ENCODE peak calls at places on chromosome 6, in four cellular contexts. H is RWPE1, I is nephron progenitor cell, W is colonic mucosa. X is an unnamed sample.

GRCh38 chr6:5843078-5843477 is 163.6 kb downstream of the NRN1 start:
- DNase-seq in H (no peak), I (no peak), W (no peak), X (no peak)

GRCh38 chr6:28225056-28225834 is at the start of gene ZSCAN9:
- DNase-seq in H (peak), I (peak), W (peak), X (peak)

GRCh38 chr6:21885532-21886089 is 292.1 kb downstream of the SOX4 start:
- DNase-seq in H (peak), I (peak), W (peak), X (peak)

GRCh38 chr6:33453361-33454008 is 891 bp upstream of the ZBTB9 start:
- DNase-seq in H (no peak), I (no peak), W (no peak), X (no peak)

GRCh38 chr6:9250852-9251251 is 815.5 kb upstream of the SLC35B3 start:
- DNase-seq in H (peak), I (peak), W (peak), X (no peak)

GRCh38 chr6:84625510-84625909 is 138.9 kb downstream of the TBX18 start:
- DNase-seq in H (no peak), I (no peak), W (no peak), X (no peak)

GRCh38 chr6:129744201-129744879 is 34.4 kb upstream of the ARHGAP18 start:
- DNase-seq in H (peak), I (peak), W (peak), X (no peak)

GRCh38 chr6:163263196-163263595 is 151.3 kb upstream of the QKI start:
- DNase-seq in H (no peak), I (no peak), W (no peak), X (no peak)

GRCh38 chr6:111483736-111484654 is 977 bp upstream of the REV3L start:
- DNase-seq in H (peak), I (peak), W (peak), X (peak)

GRCh38 chr6:68343901-68344300 is 291.2 kb upstream of the ADGRB3 start:
- DNase-seq in H (peak), I (peak), W (no peak), X (peak)

GRCh38 chr6:27882624-27883023 is 29.6 kb downstream of the OR2B2 start:
- DNase-seq in H (no peak), I (no peak), W (no peak), X (no peak)

GRCh38 chr6:20353134-20353533 is 48.5 kb upstream of the E2F3 start:
- DNase-seq in H (no peak), I (no peak), W (no peak), X (no peak)

GRCh38 chr6:4931530-4932505 is 72.0 kb downstream of the RPP40 start:
- DNase-seq in H (peak), I (no peak), W (peak), X (no peak)

GRCh38 chr6:15945593-15946159 is 183.2 kb upstream of the MYLIP start:
- DNase-seq in H (peak), I (no peak), W (no peak), X (no peak)

GRCh38 chr6:53033764-53034163 is 31.4 kb upstream of the FBXO9 start:
- DNase-seq in H (no peak), I (no peak), W (no peak), X (no peak)

GRCh38 chr6:53029262-53029661 is 34.2 kb upstream of the GSTA4 start:
- DNase-seq in H (no peak), I (no peak), W (no peak), X (no peak)

GRCh38 chr6:53032853-53033252 is 32.4 kb upstream of the FBXO9 start:
- DNase-seq in H (no peak), I (no peak), W (no peak), X (no peak)

GRCh38 chr6:53029761-53030160 is 34.7 kb upstream of the GSTA4 start:
- DNase-seq in H (no peak), I (no peak), W (no peak), X (no peak)

GRCh38 chr6:53031281-53031680 is 33.9 kb upstream of the FBXO9 start:
- DNase-seq in H (no peak), I (no peak), W (no peak), X (no peak)
- TF ChIP-seq CTCF in H (no peak), I (no peak), W (no peak), X (no peak)

GRCh38 chr6:139927236-139927635 is 552.8 kb upstream of the CITED2 start:
- DNase-seq in H (no peak), I (no peak), W (no peak), X (no peak)
- TF ChIP-seq CTCF in H (no peak), I (no peak), W (peak), X (peak)

GRCh38 chr6:168277274-168277669 is 42.3 kb downstream of the DACT2 start:
- DNase-seq in H (no peak), I (no peak), W (no peak), X (no peak)

GRCh38 chr6:168280899-168281245 is 38.7 kb downstream of the DACT2 start:
- DNase-seq in H (no peak), I (no peak), W (no peak), X (no peak)

GRCh38 chr6:168280020-168280898 is 39.3 kb downstream of the DACT2 start:
- DNase-seq in H (no peak), I (no peak), W (no peak), X (no peak)

GRCh38 chr6:168278904-168279303 is 40.7 kb downstream of the DACT2 start:
- DNase-seq in H (no peak), I (no peak), W (peak), X (no peak)

DNA sequence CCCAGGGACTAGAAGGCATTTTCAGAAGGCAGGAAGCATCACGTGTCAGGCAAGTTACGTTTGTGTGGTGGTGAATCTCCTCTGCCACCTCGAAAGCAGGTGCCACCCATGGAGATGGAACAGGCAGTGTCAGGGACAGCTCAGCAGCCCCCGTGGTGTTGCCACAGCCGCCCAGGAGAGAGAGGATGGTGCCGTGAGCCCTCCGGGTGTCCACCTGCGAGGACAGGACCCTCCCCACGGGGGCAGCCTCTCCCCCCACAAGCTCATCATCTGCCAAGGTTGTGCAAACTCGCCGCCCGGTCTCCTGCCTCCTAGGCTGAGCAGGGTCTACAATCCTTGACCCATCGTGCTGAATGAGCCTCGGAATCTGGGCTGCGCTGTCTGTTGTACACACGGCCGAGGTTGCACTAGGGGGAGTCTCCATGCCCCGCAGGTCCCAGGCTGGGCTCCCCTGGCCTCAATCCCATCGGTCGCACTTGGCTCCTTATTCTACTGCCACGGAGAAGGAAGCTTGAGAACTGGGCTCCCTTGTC is 40.1 kb downstream of the DACT2 start:
- DNase-seq in H (no peak), I (no peak), W (no peak), X (no peak)
- TF ChIP-seq CTCF in H (no peak), I (no peak), W (no peak), X (no peak)

DNA sequence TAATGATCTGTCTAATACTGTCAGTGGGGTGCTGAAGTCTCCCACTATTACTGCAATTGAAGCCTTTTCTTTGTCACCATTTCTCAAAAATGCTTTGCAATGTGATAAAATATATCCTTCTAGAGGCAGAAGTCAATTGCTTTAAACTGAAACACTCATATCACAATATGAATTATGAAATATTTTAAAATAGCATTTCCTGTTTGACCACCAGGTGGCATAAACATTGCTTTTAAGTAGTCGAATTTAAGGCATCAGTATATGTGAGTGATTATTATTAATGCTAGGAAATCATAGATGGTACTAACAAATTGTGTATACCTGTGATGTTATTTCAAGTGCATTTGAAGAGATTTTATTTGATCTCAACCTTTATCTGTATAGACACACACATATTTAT is 87.5 kb downstream of the MEI4 start:
- DNase-seq in H (peak), I (no peak), W (no peak), X (no peak)
- TF ChIP-seq CTCF in H (peak), I (no peak), W (peak), X (peak)

GRCh38 chr6:102118034-102118433 is 724.5 kb downstream of the GRIK2 start:
- DNase-seq in H (no peak), I (no peak), W (no peak), X (no peak)

GRCh38 chr6:102115911-102116310 is 722.4 kb downstream of the GRIK2 start:
- DNase-seq in H (no peak), I (no peak), W (no peak), X (no peak)

DNA sequence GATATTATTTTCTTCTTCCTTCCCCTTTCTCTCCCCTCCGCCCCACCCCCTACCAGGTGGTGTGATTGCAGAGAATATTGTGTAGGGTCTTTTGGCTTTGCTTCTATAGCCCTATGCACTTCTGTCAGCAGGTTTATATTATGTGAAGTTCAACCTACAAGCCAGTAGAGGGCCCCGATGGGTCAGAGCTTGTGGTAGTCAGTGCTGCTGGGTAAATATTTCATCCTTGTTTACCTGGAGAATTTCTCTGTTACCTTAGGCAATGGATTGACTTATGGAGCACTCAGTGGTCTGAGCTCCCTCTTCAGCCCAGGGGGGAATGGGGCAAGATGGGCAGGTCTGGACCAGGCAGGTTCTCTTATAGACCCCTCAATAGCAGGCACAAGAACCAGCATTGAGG is 720.9 kb downstream of the GRIK2 start:
- DNase-seq in H (peak), I (peak), W (no peak), X (peak)
- TF ChIP-seq CTCF in H (no peak), I (peak), W (no peak), X (peak)

DNA sequence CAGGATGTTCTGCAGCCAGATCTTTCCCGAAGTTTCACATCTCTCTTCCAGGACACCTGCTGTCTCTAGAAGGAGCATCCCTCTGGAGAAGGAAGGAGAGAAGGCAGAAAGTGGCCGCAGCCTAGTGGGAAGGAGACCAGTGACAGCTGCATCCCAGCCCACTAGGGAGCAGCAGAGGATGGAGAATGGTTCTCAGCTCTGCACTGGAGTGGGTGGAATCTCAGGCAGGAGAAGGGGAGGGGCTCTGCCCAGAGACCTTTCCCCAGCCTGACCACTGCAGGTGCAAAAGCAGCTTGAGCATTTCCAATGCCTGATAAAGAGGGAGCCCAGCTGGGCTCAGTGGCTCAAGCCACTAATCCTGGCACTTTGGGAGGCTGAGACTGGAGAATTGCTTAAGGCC is 32.3 kb downstream of the NCR2 start:
- DNase-seq in H (peak), I (peak), W (peak), X (peak)
- TF ChIP-seq CTCF in H (peak), I (peak), W (peak), X (peak)

GRCh38 chr6:24476631-24477030 is 12.7 kb downstream of the GPLD1 start:
- DNase-seq in H (no peak), I (no peak), W (no peak), X (no peak)
- TF ChIP-seq CTCF in H (no peak), I (no peak), W (no peak), X (no peak)

X was measured in BE2C.